ENCODE peak calls at places on chromosomes 7 and 10, in eight cellular contexts. C, N, U, T, R, D, S and B are unnamed samples.

GRCh38 chr7:105210721-105211205 is 178.0 kb downstream of the SRPK2 start:
- DNase-seq in N (peak; percentile 46), R (no peak), U (peak; percentile 67), T (no peak), C (no peak), D (no peak), S (no peak), B (no peak)

GRCh38 chr10:123624086-123624485 is 42.1 kb upstream of the GPR26 start:
- DNase-seq in R (no peak), D (no peak), N (no peak), S (no peak), C (no peak), U (no peak), T (no peak), B (no peak)

GRCh38 chr10:123156091-123156490 is 1.9 kb downstream of the BUB3 start:
- DNase-seq in T (no peak), R (no peak), S (no peak), N (no peak), D (no peak), U (no peak), C (peak; percentile 18), B (no peak)

GRCh38 chr7:129006636-129007414 is 48.1 kb downstream of the TNPO3 start:
- DNase-seq in U (no peak), D (no peak), R (no peak), T (no peak), C (peak; percentile 24), S (no peak), N (no peak), B (no peak)

GRCh38 chr7:108395442-108395841 is 60.8 kb downstream of the NRCAM start:
- DNase-seq in N (no peak), D (no peak), C (no peak), U (no peak), R (no peak), T (no peak), S (no peak), B (no peak)

GRCh38 chr10:112375721-112376577 is 2.0 kb downstream of the ACSL5 start:
- DNase-seq in D (no peak), R (peak; percentile 81), N (no peak), S (peak; percentile 74), C (peak; percentile 33), U (peak; percentile 86), T (peak; percentile 40), B (no peak)

GRCh38 chr7:112149734-112150133 is 56.5 kb downstream of the DOCK4 start:
- DNase-seq in T (no peak), R (no peak), S (no peak), D (no peak), C (no peak), U (no peak), N (no peak), B (no peak)

GRCh38 chr7:45869426-45869825 is 3.5 kb downstream of the CCDC201 start:
- DNase-seq in T (no peak), R (no peak), C (no peak), D (no peak), S (no peak), U (no peak), N (no peak), B (no peak)

GRCh38 chr10:13526952-13527863 is 1.6 kb downstream of the BEND7 start:
- DNase-seq in S (no peak), D (no peak), R (no peak), U (no peak), C (peak; percentile 86), T (no peak), N (no peak), B (no peak)

GRCh38 chr7:38306914-38307313 is 33.5 kb upstream of the TARP start:
- DNase-seq in C (no peak), T (no peak), N (no peak), R (no peak), D (no peak), U (no peak), S (no peak), B (peak; percentile 62)

GRCh38 chr7:44259547-44260457 is 59.0 kb downstream of the YKT6 start:
- DNase-seq in N (no peak), D (no peak), R (no peak), U (no peak), T (no peak), C (peak; percentile 44), S (no peak), B (no peak)

GRCh38 chr10:31318382-31318853 is 598 bp upstream of the ZEB1 start:
- DNase-seq in N (peak; percentile 47), S (peak; percentile 61), D (peak; percentile 39), U (peak; percentile 89), R (peak; percentile 91), T (peak; percentile 62), C (peak; percentile 75), B (no peak)

GRCh38 chr10:122435212-122435827 is 19.1 kb upstream of the ARMS2 start:
- DNase-seq in D (no peak), T (no peak), U (peak; percentile 69), C (peak; percentile 42), N (peak; percentile 68), S (no peak), R (no peak), B (peak; percentile 4)

GRCh38 chr7:150910996-150911422 is 58.7 kb downstream of the AOC1 start:
- DNase-seq in S (no peak), C (no peak), R (no peak), T (no peak), D (no peak), N (no peak), U (peak; percentile 28), B (no peak)

GRCh38 chr7:140033779-140034363 is 28.9 kb downstream of the PARP12 start:
- DNase-seq in U (no peak), C (no peak), S (no peak), T (no peak), R (no peak), N (no peak), D (no peak), B (no peak)

GRCh38 chr7:17123020-17123419 is 175.4 kb upstream of the AHR start:
- DNase-seq in S (no peak), U (no peak), T (no peak), D (no peak), R (no peak), N (no peak), C (no peak), B (no peak)

GRCh38 chr10:34337917-34338316 is 477.2 kb downstream of the PARD3 start:
- DNase-seq in S (no peak), D (no peak), R (no peak), T (no peak), U (no peak), C (no peak), N (no peak), B (no peak)

GRCh38 chr7:84811427-84811826 is 375.4 kb downstream of the SEMA3D start:
- DNase-seq in R (no peak), D (no peak), C (no peak), S (no peak), U (no peak), N (no peak), T (no peak), B (no peak)